ENCODE peak calls at places on chromosome 2, in seven cellular contexts. H is heart left ventricle, R is adrenal gland, O is GM12878, Y is fibroblast of lung, Q is upper lobe of left lung, J is tibial artery. G is an unnamed sample.

GRCh38 chr2:205527801-205528200 is 154.5 kb upstream of the NRP2 start:
- DNase-seq in H (no peak), R (no peak), O (no peak), Y (no peak), Q (no peak), J (no peak), G (no peak)

GRCh38 chr2:178884440-178884839 is 77.2 kb upstream of the TTN start:
- DNase-seq in H (no peak), R (no peak), O (no peak), Y (no peak), Q (no peak), J (no peak), G (no peak)

GRCh38 chr2:191202881-191203397 is 42.3 kb upstream of the MYO1B start:
- DNase-seq in H (no peak), R (no peak), O (no peak), Y (peak; percentile 40), Q (no peak), J (no peak), G (no peak)

GRCh38 chr2:165746501-165746900 is 47.5 kb downstream of the GALNT3 start:
- DNase-seq in H (no peak), R (no peak), O (no peak), Y (no peak), Q (no peak), J (no peak), G (no peak)

GRCh38 chr2:216777637-216778273 is 82.1 kb downstream of the TNP1 start:
- DNase-seq in H (no peak), R (peak; percentile 56), O (peak; percentile 27), Y (peak; percentile 49), Q (no peak), J (no peak), G (peak; percentile 56)

GRCh38 chr2:106095478-106096392 is 98.4 kb downstream of the UXS1 start:
- DNase-seq in H (no peak), R (no peak), O (no peak), Y (no peak), Q (peak; percentile 77), J (no peak), G (no peak)

GRCh38 chr2:205696541-205697441 is 14.5 kb downstream of the NRP2 start:
- DNase-seq in H (no peak), R (peak; percentile 69), O (no peak), Y (no peak), Q (no peak), J (no peak), G (no peak)

GRCh38 chr2:16218651-16219050 is 278.3 kb downstream of the MYCN start:
- DNase-seq in H (no peak), R (peak; percentile 30), O (no peak), Y (no peak), Q (peak; percentile 34), J (no peak), G (no peak)

GRCh38 chr2:179562330-179562885 is 297.8 kb upstream of the SESTD1 start:
- DNase-seq in H (no peak), R (no peak), O (no peak), Y (no peak), Q (no peak), J (no peak), G (no peak)

GRCh38 chr2:20050104-20050711 is 1.2 kb downstream of the LAPTM4A start:
- DNase-seq in H (no peak), R (no peak), O (peak; percentile 49), Y (peak; percentile 85), Q (no peak), J (no peak), G (peak; percentile 44)

GRCh38 chr2:56713161-56713676 is 529.4 kb downstream of the CCDC85A start:
- DNase-seq in H (no peak), R (no peak), O (no peak), Y (no peak), Q (no peak), J (no peak), G (no peak)

GRCh38 chr2:208142925-208143799 is 2.8 kb downstream of the CRYGB start:
- DNase-seq in H (no peak), R (no peak), O (no peak), Y (no peak), Q (no peak), J (no peak), G (no peak)

GRCh38 chr2:178199334-178199733 is 5.0 kb downstream of the OSBPL6 start:
- DNase-seq in H (no peak), R (no peak), O (no peak), Y (no peak), Q (no peak), J (no peak), G (no peak)

GRCh38 chr2:216626875-216627245 is 6.4 kb upstream of the IGFBP2 start:
- DNase-seq in H (no peak), R (no peak), O (no peak), Y (no peak), Q (no peak), J (no peak), G (no peak)

GRCh38 chr2:227106845-227107759 is 56.9 kb downstream of the COL4A4 start:
- DNase-seq in H (no peak), R (peak; percentile 48), O (no peak), Y (peak; percentile 83), Q (no peak), J (no peak), G (peak; percentile 57)

GRCh38 chr2:218811382-218811781 is 20.2 kb downstream of the PRKAG3 start:
- DNase-seq in H (no peak), R (no peak), O (no peak), Y (peak; percentile 10), Q (no peak), J (no peak), G (no peak)

GRCh38 chr2:150911766-150912280 is 349.8 kb downstream of the RBM43 start:
- DNase-seq in H (no peak), R (peak; percentile 83), O (no peak), Y (peak; percentile 96), Q (no peak), J (peak; percentile 89), G (peak; percentile 64)

GRCh38 chr2:195543902-195544894 is 112.8 kb upstream of the SLC39A10 start:
- DNase-seq in H (no peak), R (no peak), O (no peak), Y (peak; percentile 66), Q (no peak), J (no peak), G (peak; percentile 52)

DNA sequence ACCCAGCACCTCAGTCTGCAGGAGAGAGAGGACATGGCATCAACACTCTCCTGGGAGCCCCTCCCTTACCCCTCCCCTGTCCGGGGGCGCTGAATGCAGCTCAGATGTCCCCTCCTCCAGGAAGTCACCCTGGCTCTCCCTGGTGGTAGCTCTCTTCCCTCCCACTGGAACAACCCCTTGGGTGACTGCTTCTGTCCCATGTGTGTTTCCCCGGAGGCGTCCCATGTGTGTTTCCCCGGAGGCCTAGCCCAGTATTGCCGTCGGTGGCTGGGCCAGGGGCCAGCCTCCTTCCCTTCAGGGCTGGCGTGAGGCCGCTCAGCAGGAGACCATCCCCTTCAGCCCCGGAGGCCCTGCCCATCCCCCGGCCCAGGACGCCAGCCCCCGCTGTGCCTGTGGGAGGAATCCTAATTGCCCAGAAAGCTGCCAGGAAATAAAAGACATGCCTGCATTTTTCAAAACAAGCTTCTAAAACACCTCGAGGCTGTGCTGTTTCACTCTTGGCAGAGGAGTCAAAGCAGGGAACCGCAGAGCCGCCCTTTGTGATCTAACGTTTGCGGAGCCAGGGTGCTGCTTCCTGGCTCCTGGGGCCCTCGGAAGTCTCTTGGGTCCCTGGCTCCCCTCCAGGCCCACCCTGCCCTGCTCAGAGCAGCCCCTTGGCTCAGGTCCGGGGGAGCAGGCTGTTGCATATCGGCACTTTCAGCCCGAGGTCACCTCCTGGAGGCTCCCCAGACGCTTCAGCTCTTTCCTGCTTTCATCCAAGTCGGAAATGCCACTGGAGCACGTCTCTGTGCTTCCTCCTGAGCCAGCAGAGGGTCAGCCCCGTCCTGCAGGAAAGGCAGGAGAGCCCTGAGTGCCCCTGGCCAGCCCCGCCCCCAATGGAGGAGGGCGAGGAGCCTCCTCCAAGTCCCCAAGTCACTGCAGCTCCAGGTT is 11.4 kb downstream of the SNED1 start:
- DNase-seq in H (no peak), R (peak; percentile 65), O (no peak), Y (peak; percentile 89), Q (peak; percentile 90), J (no peak), G (peak; percentile 88)
- H3K4me3 ChIP-seq in H (peak overlapping the region; percentile 29), R (peak overlapping the region; percentile 54), O (no peak overlapping the region), Y (no peak overlapping the region), Q (peak overlapping the region; percentile 23), J (peak overlapping the region; percentile 17), G (peak overlapping the region; percentile 20)

DNA sequence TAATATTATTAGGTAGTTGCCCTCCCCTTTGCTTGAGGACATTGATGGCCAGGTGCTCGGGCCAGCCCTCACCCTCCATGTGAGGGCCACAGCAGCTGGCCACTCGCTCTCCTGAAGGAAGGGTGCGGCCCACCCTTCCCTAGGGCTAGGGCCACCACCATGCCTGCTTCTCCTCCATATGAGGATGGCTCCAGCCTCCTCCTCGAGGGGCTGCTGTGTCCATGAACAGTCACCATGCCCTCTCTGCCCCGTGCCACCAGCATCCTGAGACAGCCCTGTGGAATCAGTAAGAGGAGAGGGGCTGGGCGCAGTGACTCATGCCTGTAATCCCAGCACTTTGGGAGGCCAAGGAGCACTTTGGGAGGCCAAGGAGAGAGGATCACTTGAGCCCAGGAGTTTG is 2.4 kb downstream of the GPR17 start:
- DNase-seq in H (peak; percentile 46), R (no peak), O (no peak), Y (no peak), Q (no peak), J (no peak), G (no peak)
- H3K27ac ChIP-seq in H (peak overlapping the region; percentile 72), R (no peak overlapping the region), O (no peak overlapping the region), Y (no peak overlapping the region), Q (peak overlapping the region; percentile 72), J (peak overlapping the region; percentile 71), G (no peak overlapping the region)

DNA sequence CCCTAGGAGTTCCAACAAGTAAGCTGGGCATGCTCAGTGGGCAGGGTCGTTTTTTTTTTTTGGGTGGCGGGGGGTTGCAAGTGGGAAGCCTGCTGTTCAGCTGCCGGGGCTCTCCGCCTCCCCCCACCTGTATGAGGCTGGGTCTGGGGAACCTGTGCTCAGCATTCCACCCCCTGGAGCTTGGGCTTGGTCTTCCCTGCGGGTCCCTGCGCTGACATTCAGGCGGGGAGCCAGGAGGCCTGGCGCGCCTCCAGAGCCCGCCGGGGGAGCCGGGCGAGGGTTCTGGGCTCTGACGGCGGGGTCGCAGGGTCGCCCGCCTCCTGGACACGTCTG is 821 bp upstream of the GPD2 start:
- DNase-seq in H (no peak), R (no peak), O (no peak), Y (no peak), Q (no peak), J (no peak), G (no peak)
- H3K4me1 ChIP-seq in H (peaks cover 17% of the 10 kb centered on the region), R (peaks cover 5% of the 10 kb centered on the region), O (peaks cover 28% of the 10 kb centered on the region), Y (peaks cover 11% of the 10 kb centered on the region), Q (peaks cover 36% of the 10 kb centered on the region), J (peaks cover 46% of the 10 kb centered on the region), G (peaks cover 50% of the 10 kb centered on the region)

GRCh38 chr2:235937936-235938335 is 230.2 kb downstream of the GBX2 start:
- DNase-seq in H (no peak), R (no peak), O (no peak), Y (no peak), Q (no peak), J (no peak), G (no peak)

GRCh38 chr2:235937526-235937925 is 230.7 kb downstream of the GBX2 start:
- DNase-seq in H (no peak), R (no peak), O (no peak), Y (no peak), Q (no peak), J (no peak), G (no peak)

GRCh38 chr2:235937092-235937491 is 231.1 kb downstream of the GBX2 start:
- DNase-seq in H (no peak), R (no peak), O (no peak), Y (no peak), Q (no peak), J (no peak), G (no peak)

GRCh38 chr2:235939471-235939870 is 228.7 kb downstream of the GBX2 start:
- DNase-seq in H (no peak), R (no peak), O (no peak), Y (no peak), Q (no peak), J (no peak), G (peak; percentile 59)

GRCh38 chr2:235938611-235939010 is 229.6 kb downstream of the GBX2 start:
- DNase-seq in H (no peak), R (no peak), O (no peak), Y (no peak), Q (no peak), J (no peak), G (no peak)
- H3K4me3 ChIP-seq in H (no peak overlapping the region), R (no peak overlapping the region), O (no peak overlapping the region), Y (no peak overlapping the region), Q (no peak overlapping the region), J (no peak overlapping the region), G (no peak overlapping the region)